ENCODE peak calls at places on chromosomes 11 and 22, in four cellular contexts. C, B, Y and V are unnamed samples.

GRCh38 chr11:104625246-104625645 is 273.0 kb downstream of the CASP12 start:
- DNase-seq in C (no peak), B (no peak), Y (no peak), V (no peak)

GRCh38 chr11:21838422-21838821 is 354.5 kb upstream of the ANO5 start:
- DNase-seq in C (no peak), B (no peak), Y (no peak), V (no peak)

GRCh38 chr22:49021926-49022815 is 805.5 kb downstream of the BRD1 start:
- DNase-seq in C (no peak), B (no peak), Y (no peak), V (peak)

GRCh38 chr22:48423481-48423901 is 1404.2 kb downstream of the BRD1 start:
- DNase-seq in C (no peak), B (no peak), Y (no peak), V (no peak)

GRCh38 chr22:38753894-38754246 is 1.9 kb downstream of the SUN2 start:
- DNase-seq in C (no peak), B (no peak), Y (no peak), V (no peak)

GRCh38 chr11:93591247-93591898 is 48.2 kb upstream of the SMCO4 start:
- DNase-seq in C (no peak), B (no peak), Y (no peak), V (no peak)

GRCh38 chr22:41256254-41256897 is 15.6 kb upstream of the CHADL start:
- DNase-seq in C (no peak), B (no peak), Y (no peak), V (no peak)

GRCh38 chr11:96464695-96465307 is 75.0 kb downstream of the JRKL start:
- DNase-seq in C (no peak), B (no peak), Y (no peak), V (no peak)

GRCh38 chr11:73950869-73951710 is at the start of gene DNAJB13:
- DNase-seq in C (no peak), B (no peak), Y (no peak), V (no peak)

GRCh38 chr11:12193515-12194336 is 83.3 kb downstream of the MICAL2 start:
- DNase-seq in C (no peak), B (no peak), Y (no peak), V (no peak)

GRCh38 chr11:128879817-128880216 is 11.3 kb upstream of the KCNJ5 start:
- DNase-seq in C (no peak), B (no peak), Y (no peak), V (no peak)

GRCh38 chr11:74695705-74696280 is 35.4 kb downstream of the CHRDL2 start:
- DNase-seq in C (no peak), B (no peak), Y (no peak), V (no peak)

GRCh38 chr22:23058481-23059336 is 11.6 kb upstream of the GNAZ start:
- DNase-seq in C (peak), B (no peak), Y (peak), V (no peak)

GRCh38 chr11:68314203-68314885 is 2.0 kb downstream of the LRP5 start:
- DNase-seq in C (no peak), B (no peak), Y (no peak), V (peak)

GRCh38 chr11:117273550-117274289 is 17.4 kb upstream of the BACE1-AS start:
- DNase-seq in C (peak), B (no peak), Y (no peak), V (no peak)

GRCh38 chr11:134554106-134554505 is 142.1 kb upstream of the B3GAT1 start:
- DNase-seq in C (peak), B (no peak), Y (no peak), V (no peak)

GRCh38 chr11:16184588-16184987 is 171.8 kb downstream of the SOX6 start:
- DNase-seq in C (no peak), B (no peak), Y (no peak), V (no peak)

GRCh38 chr22:21942407-21942895 is 10.2 kb downstream of the PPM1F start:
- DNase-seq in C (no peak), B (peak), Y (no peak), V (no peak)

GRCh38 chr11:9530020-9530628 is 43.3 kb upstream of the WEE1 start:
- DNase-seq in C (no peak), B (no peak), Y (no peak), V (no peak)

GRCh38 chr11:79592441-79593223 is 151.8 kb upstream of the TENM4 start:
- DNase-seq in C (no peak), B (no peak), Y (no peak), V (no peak)

GRCh38 chr11:79809487-79809886 is 368.7 kb upstream of the TENM4 start:
- DNase-seq in C (no peak), B (no peak), Y (no peak), V (no peak)

GRCh38 chr11:57597971-57598830 is 716 bp downstream of the SERPING1 start:
- DNase-seq in C (no peak), B (no peak), Y (no peak), V (peak)

GRCh38 chr22:50569041-50569459 is 6.3 kb upstream of the SYCE3 start:
- DNase-seq in C (no peak), B (no peak), Y (no peak), V (no peak)

GRCh38 chr22:37080438-37080837 is 28.9 kb downstream of the KCTD17 start:
- DNase-seq in C (no peak), B (peak), Y (no peak), V (no peak)

GRCh38 chr11:289145-289705 is 299 bp downstream of the PGGHG start:
- DNase-seq in C (no peak), B (peak), Y (no peak), V (no peak)

GRCh38 chr11:111387318-111387863 is 8.3 kb upstream of the POU2AF1 start:
- DNase-seq in C (no peak), B (no peak), Y (no peak), V (no peak)

GRCh38 chr11:43578346-43579170 is 102.0 kb upstream of the HSD17B12 start:
- DNase-seq in C (peak), B (peak), Y (no peak), V (no peak)

GRCh38 chr11:34999453-34999852 is 83.0 kb downstream of the PDHX start:
- DNase-seq in C (no peak), B (no peak), Y (no peak), V (no peak)

GRCh38 chr22:26718488-26718887 is 61.1 kb downstream of the MIAT start:
- DNase-seq in C (no peak), B (no peak), Y (no peak), V (no peak)

GRCh38 chr22:50691521-50691920 is 18.9 kb downstream of the SHANK3 start:
- DNase-seq in C (no peak), B (peak), Y (no peak), V (no peak)